ENCODE peak calls at places on chromosomes 6 and 20, in five cellular contexts. One of them, this sample, is unnamed.
A peak's percentile ranks its signal among the peaks of the same experiment; 100 is the strongest.

GRCh38 chr6:30781697-30782424 is 37.5 kb upstream of the IER3 start:
- DNase-seq in natural killer cell: no peak
- DNase-seq in neural crest cell: no peak
- DNase-seq in A549: peak; percentile 58
- DNase-seq in bronchial epithelial cell: peak; percentile 99
- DNase-seq in this sample: peak; percentile 100

GRCh38 chr20:33211817-33212424 is 5.2 kb upstream of the BPIFA3 start:
- DNase-seq in natural killer cell: no peak
- DNase-seq in neural crest cell: peak; percentile 47
- DNase-seq in A549: peak; percentile 83
- DNase-seq in bronchial epithelial cell: peak; percentile 65
- DNase-seq in this sample: peak; percentile 62

GRCh38 chr6:142984386-142984785 is 39.4 kb upstream of the HIVEP2 start:
- DNase-seq in natural killer cell: no peak
- DNase-seq in neural crest cell: no peak
- DNase-seq in A549: no peak
- DNase-seq in bronchial epithelial cell: no peak
- DNase-seq in this sample: no peak

GRCh38 chr6:157453978-157454377 is 73.0 kb downstream of the ZDHHC14 start:
- DNase-seq in natural killer cell: no peak
- DNase-seq in neural crest cell: no peak
- DNase-seq in A549: no peak
- DNase-seq in bronchial epithelial cell: no peak
- DNase-seq in this sample: no peak

GRCh38 chr6:144215402-144215931 is 65.2 kb downstream of the STX11 start:
- DNase-seq in natural killer cell: no peak
- DNase-seq in neural crest cell: no peak
- DNase-seq in A549: peak; percentile 18
- DNase-seq in bronchial epithelial cell: peak; percentile 12
- DNase-seq in this sample: peak; percentile 42

GRCh38 chr20:14178952-14179351 is 158.5 kb downstream of the FLRT3 start:
- DNase-seq in natural killer cell: no peak
- DNase-seq in neural crest cell: no peak
- DNase-seq in A549: no peak
- DNase-seq in bronchial epithelial cell: peak; percentile 35
- DNase-seq in this sample: no peak

GRCh38 chr6:10441655-10442009 is 26.8 kb upstream of the TFAP2A start:
- DNase-seq in natural killer cell: no peak
- DNase-seq in neural crest cell: no peak
- DNase-seq in A549: no peak
- DNase-seq in bronchial epithelial cell: no peak
- DNase-seq in this sample: no peak

GRCh38 chr6:139765825-139766285 is 391.4 kb upstream of the CITED2 start:
- DNase-seq in natural killer cell: no peak
- DNase-seq in neural crest cell: no peak
- DNase-seq in A549: peak; percentile 41
- DNase-seq in bronchial epithelial cell: peak; percentile 72
- DNase-seq in this sample: no peak

GRCh38 chr6:157650261-157650640 is 172.8 kb upstream of the SNX9 start:
- DNase-seq in natural killer cell: no peak
- DNase-seq in neural crest cell: no peak
- DNase-seq in A549: no peak
- DNase-seq in bronchial epithelial cell: no peak
- DNase-seq in this sample: peak; percentile 46

GRCh38 chr20:52484438-52484837 is 292.9 kb upstream of the ZFP64 start:
- DNase-seq in natural killer cell: no peak
- DNase-seq in neural crest cell: no peak
- DNase-seq in A549: no peak
- DNase-seq in bronchial epithelial cell: peak; percentile 84
- DNase-seq in this sample: no peak

GRCh38 chr6:91098006-91098405 is 511.1 kb upstream of the MAP3K7 start:
- DNase-seq in natural killer cell: no peak
- DNase-seq in neural crest cell: no peak
- DNase-seq in A549: no peak
- DNase-seq in bronchial epithelial cell: no peak
- DNase-seq in this sample: no peak

GRCh38 chr20:25867776-25868649 is 171.4 kb upstream of the ZNF337 start:
- DNase-seq in natural killer cell: peak; percentile 59
- DNase-seq in neural crest cell: peak; percentile 57
- DNase-seq in A549: peak; percentile 55
- DNase-seq in bronchial epithelial cell: peak; percentile 52
- DNase-seq in this sample: peak; percentile 73

GRCh38 chr20:710762-711120 is 35.1 kb upstream of the SCRT2 start:
- DNase-seq in natural killer cell: no peak
- DNase-seq in neural crest cell: no peak
- DNase-seq in A549: no peak
- DNase-seq in bronchial epithelial cell: no peak
- DNase-seq in this sample: no peak

GRCh38 chr6:98832282-98833100 is 1.9 kb upstream of the POU3F2 start:
- DNase-seq in natural killer cell: no peak
- DNase-seq in neural crest cell: no peak
- DNase-seq in A549: no peak
- DNase-seq in bronchial epithelial cell: peak; percentile 81
- DNase-seq in this sample: peak; percentile 60

GRCh38 chr6:11645016-11645415 is 107.5 kb downstream of the TMEM170B start:
- DNase-seq in natural killer cell: no peak
- DNase-seq in neural crest cell: no peak
- DNase-seq in A549: no peak
- DNase-seq in bronchial epithelial cell: no peak
- DNase-seq in this sample: no peak

GRCh38 chr6:158024566-158025297 is 43.1 kb downstream of the SYNJ2 start:
- DNase-seq in natural killer cell: no peak
- DNase-seq in neural crest cell: no peak
- DNase-seq in A549: no peak
- DNase-seq in bronchial epithelial cell: no peak
- DNase-seq in this sample: no peak

GRCh38 chr6:148523551-148523950 is 180.9 kb downstream of the SASH1 start:
- DNase-seq in natural killer cell: no peak
- DNase-seq in neural crest cell: no peak
- DNase-seq in A549: no peak
- DNase-seq in bronchial epithelial cell: no peak
- DNase-seq in this sample: no peak

DNA sequence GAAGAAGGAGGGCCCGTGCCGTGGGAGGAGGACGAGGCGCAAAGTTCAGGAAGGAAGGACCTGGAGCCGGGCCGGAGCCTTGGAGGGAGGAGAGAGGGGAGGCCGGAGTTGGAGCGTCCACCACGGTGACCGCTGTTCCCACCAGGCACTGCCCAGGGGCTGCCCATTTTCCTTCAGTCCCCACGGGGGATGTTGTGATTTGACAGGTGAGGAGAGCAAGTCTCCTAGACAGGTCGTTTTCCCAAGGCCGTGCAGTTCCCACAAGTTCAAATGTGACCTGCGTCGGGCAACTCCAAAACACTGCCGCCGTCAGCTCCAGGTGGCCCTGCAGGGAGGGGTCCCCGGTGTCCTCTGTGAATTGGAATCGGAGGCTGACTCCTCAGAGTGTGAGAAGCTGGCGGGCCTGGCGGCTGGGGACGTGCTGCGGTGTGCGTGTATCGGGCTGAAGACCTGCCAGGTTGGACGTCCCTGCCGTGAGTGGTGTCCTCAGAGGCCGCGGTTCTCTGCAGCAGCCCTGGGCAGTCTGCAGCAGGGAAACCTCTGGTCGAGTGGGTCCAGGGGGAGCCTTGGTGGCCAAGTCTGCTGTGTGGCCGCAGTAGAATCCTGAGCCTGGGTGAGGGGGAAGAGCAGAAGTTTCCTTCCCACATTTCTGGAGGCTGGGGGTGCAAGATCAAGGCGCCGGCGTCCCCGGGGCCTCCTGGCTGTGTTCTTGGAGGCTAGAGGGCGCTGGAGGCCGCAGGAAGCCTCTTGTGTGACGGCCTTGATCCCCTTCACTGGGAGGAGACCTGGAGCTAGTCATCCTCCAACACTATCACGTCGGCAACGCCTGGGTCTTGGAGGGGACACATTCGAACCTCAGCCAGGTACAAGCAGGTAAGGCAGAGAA is 115.0 kb upstream of the FRMD1 start:
- DNase-seq in natural killer cell: no peak
- DNase-seq in neural crest cell: no peak
- DNase-seq in A549: no peak
- DNase-seq in bronchial epithelial cell: no peak
- DNase-seq in this sample: no peak
- TF ChIP-seq CTCF in natural killer cell: no peak
- TF ChIP-seq CTCF in neural crest cell: peak; percentile 16
- TF ChIP-seq CTCF in A549: peak; percentile 19
- TF ChIP-seq CTCF in bronchial epithelial cell: no peak
- TF ChIP-seq CTCF in this sample: no peak

GRCh38 chr6:131655951-131656350 is 18.8 kb downstream of the ENPP3 start:
- DNase-seq in natural killer cell: no peak
- DNase-seq in neural crest cell: no peak
- DNase-seq in A549: no peak
- DNase-seq in bronchial epithelial cell: no peak
- DNase-seq in this sample: no peak
- TF ChIP-seq CTCF in natural killer cell: no peak
- TF ChIP-seq CTCF in neural crest cell: no peak
- TF ChIP-seq CTCF in A549: no peak
- TF ChIP-seq CTCF in bronchial epithelial cell: no peak
- TF ChIP-seq CTCF in this sample: no peak

GRCh38 chr6:5782783-5783567 is 223.8 kb downstream of the NRN1 start:
- DNase-seq in natural killer cell: no peak
- DNase-seq in neural crest cell: no peak
- DNase-seq in A549: no peak
- DNase-seq in bronchial epithelial cell: no peak
- DNase-seq in this sample: no peak

GRCh38 chr6:5785235-5785634 is 221.5 kb downstream of the NRN1 start:
- DNase-seq in natural killer cell: no peak
- DNase-seq in neural crest cell: no peak
- DNase-seq in A549: no peak
- DNase-seq in bronchial epithelial cell: no peak
- DNase-seq in this sample: no peak

GRCh38 chr6:5781966-5782556 is 224.7 kb downstream of the NRN1 start:
- DNase-seq in natural killer cell: no peak
- DNase-seq in neural crest cell: no peak
- DNase-seq in A549: no peak
- DNase-seq in bronchial epithelial cell: no peak
- DNase-seq in this sample: no peak

GRCh38 chr6:5786321-5787053 is 220.2 kb downstream of the NRN1 start:
- DNase-seq in natural killer cell: no peak
- DNase-seq in neural crest cell: no peak
- DNase-seq in A549: no peak
- DNase-seq in bronchial epithelial cell: peak; percentile 43
- DNase-seq in this sample: no peak

GRCh38 chr6:5783584-5784089 is 223.1 kb downstream of the NRN1 start:
- DNase-seq in natural killer cell: no peak
- DNase-seq in neural crest cell: no peak
- DNase-seq in A549: no peak
- DNase-seq in bronchial epithelial cell: no peak
- DNase-seq in this sample: no peak
- TF ChIP-seq CTCF in natural killer cell: no peak
- TF ChIP-seq CTCF in neural crest cell: no peak
- TF ChIP-seq CTCF in A549: no peak
- TF ChIP-seq CTCF in bronchial epithelial cell: no peak
- TF ChIP-seq CTCF in this sample: no peak

GRCh38 chr20:9884061-9884460 is 45.2 kb upstream of the PAK5 start:
- DNase-seq in natural killer cell: no peak
- DNase-seq in neural crest cell: no peak
- DNase-seq in A549: no peak
- DNase-seq in bronchial epithelial cell: peak; percentile 17
- DNase-seq in this sample: no peak

GRCh38 chr20:9886227-9886626 is 47.4 kb upstream of the PAK5 start:
- DNase-seq in natural killer cell: no peak
- DNase-seq in neural crest cell: no peak
- DNase-seq in A549: no peak
- DNase-seq in bronchial epithelial cell: peak; percentile 28
- DNase-seq in this sample: no peak

GRCh38 chr20:9889270-9889981 is 50.5 kb upstream of the PAK5 start:
- DNase-seq in natural killer cell: no peak
- DNase-seq in neural crest cell: no peak
- DNase-seq in A549: no peak
- DNase-seq in bronchial epithelial cell: no peak
- DNase-seq in this sample: no peak

GRCh38 chr20:9884666-9885065 is 45.8 kb upstream of the PAK5 start:
- DNase-seq in natural killer cell: no peak
- DNase-seq in neural crest cell: no peak
- DNase-seq in A549: no peak
- DNase-seq in bronchial epithelial cell: peak; percentile 8
- DNase-seq in this sample: no peak
- TF ChIP-seq CTCF in natural killer cell: no peak
- TF ChIP-seq CTCF in neural crest cell: no peak
- TF ChIP-seq CTCF in A549: no peak
- TF ChIP-seq CTCF in bronchial epithelial cell: peak; percentile 12
- TF ChIP-seq CTCF in this sample: no peak

GRCh38 chr6:6798430-6798829 is 209.9 kb downstream of the LY86 start:
- DNase-seq in natural killer cell: no peak
- DNase-seq in neural crest cell: no peak
- DNase-seq in A549: no peak
- DNase-seq in bronchial epithelial cell: no peak
- DNase-seq in this sample: no peak
- TF ChIP-seq CTCF in natural killer cell: no peak
- TF ChIP-seq CTCF in neural crest cell: no peak
- TF ChIP-seq CTCF in A549: no peak
- TF ChIP-seq CTCF in bronchial epithelial cell: no peak
- TF ChIP-seq CTCF in this sample: no peak

GRCh38 chr6:89921197-89921596 is 26.9 kb downstream of the GJA10 start:
- DNase-seq in natural killer cell: no peak
- DNase-seq in neural crest cell: no peak
- DNase-seq in A549: no peak
- DNase-seq in bronchial epithelial cell: no peak
- DNase-seq in this sample: no peak
- TF ChIP-seq CTCF in natural killer cell: no peak
- TF ChIP-seq CTCF in neural crest cell: no peak
- TF ChIP-seq CTCF in A549: no peak
- TF ChIP-seq CTCF in bronchial epithelial cell: no peak
- TF ChIP-seq CTCF in this sample: no peak

DNA sequence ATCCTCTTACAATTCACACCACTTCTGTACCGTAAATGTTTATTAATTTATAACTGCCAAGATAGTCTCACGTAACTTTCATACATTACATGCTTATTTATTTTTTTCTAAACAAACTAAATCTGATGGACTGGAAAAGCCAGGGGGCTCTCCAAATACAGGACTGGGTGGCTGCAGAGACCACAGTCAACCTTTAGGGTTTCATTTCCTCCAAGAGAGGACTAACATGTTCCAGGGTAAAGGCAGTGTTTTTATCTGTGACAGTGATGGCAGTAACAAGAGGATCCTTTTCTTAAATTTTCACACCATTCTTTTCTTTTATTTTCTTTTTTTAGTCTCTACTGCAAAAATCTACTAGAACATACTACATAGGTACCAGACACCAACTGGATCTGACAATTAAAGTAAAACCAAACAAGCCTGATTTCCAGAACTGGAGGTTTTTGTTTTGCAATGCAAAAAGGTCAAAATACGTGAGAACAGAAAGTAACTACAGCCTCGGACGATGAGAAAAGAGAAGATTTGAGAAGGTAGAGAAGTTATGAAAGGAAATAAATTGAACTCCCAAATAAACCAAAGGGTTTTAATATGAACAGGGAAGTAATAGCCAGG is 1.2 kb downstream of the LMBRD1 start:
- DNase-seq in natural killer cell: no peak
- DNase-seq in neural crest cell: no peak
- DNase-seq in A549: no peak
- DNase-seq in bronchial epithelial cell: no peak
- DNase-seq in this sample: no peak
- TF ChIP-seq CTCF in natural killer cell: no peak
- TF ChIP-seq CTCF in neural crest cell: no peak
- TF ChIP-seq CTCF in A549: no peak
- TF ChIP-seq CTCF in bronchial epithelial cell: no peak
- TF ChIP-seq CTCF in this sample: no peak

GRCh38 chr6:83804886-83805285 is 48.3 kb upstream of the RIPPLY2 start:
- DNase-seq in natural killer cell: no peak
- DNase-seq in neural crest cell: no peak
- DNase-seq in A549: no peak
- DNase-seq in bronchial epithelial cell: no peak
- DNase-seq in this sample: no peak
- TF ChIP-seq CTCF in natural killer cell: no peak
- TF ChIP-seq CTCF in neural crest cell: peak; percentile 27
- TF ChIP-seq CTCF in A549: no peak
- TF ChIP-seq CTCF in bronchial epithelial cell: no peak
- TF ChIP-seq CTCF in this sample: no peak